ENCODE peak calls at places on chromosomes 1 and 21, in ten cellular contexts. S is small intestine; J is BE2C; F is aorta; U is pancreas; X is left lung; V is PC-9; W is GM23248; Y is esophagus squamous epithelium; D is naive thymus-derived CD4-positive, alpha-beta T cell. T is an unnamed sample.

GRCh38 chr1:55049914-55050278 is 10.5 kb downstream of the PCSK9 start:
- DNase-seq in W (no peak), S (peak; percentile 8), Y (no peak), X (no peak), J (peak; percentile 62), F (no peak), V (no peak), U (no peak), D (no peak), T (no peak)

GRCh38 chr1:29934255-29934654 is 697.9 kb downstream of the PTPRU start:
- DNase-seq in D (no peak), F (no peak), Y (no peak), S (no peak), U (no peak), J (no peak), W (no peak), X (no peak), V (no peak), T (no peak)

GRCh38 chr1:53557369-53557768 is 98.2 kb downstream of the DMRTB1 start:
- DNase-seq in W (no peak), X (no peak), D (no peak), F (peak; percentile 30), S (no peak), J (no peak), Y (no peak), U (no peak), V (no peak), T (no peak)

GRCh38 chr1:10724511-10724910 is 71.9 kb downstream of the CASZ1 start:
- DNase-seq in V (no peak), Y (no peak), D (no peak), S (no peak), U (no peak), W (no peak), J (no peak), F (no peak), X (no peak), T (no peak)

GRCh38 chr1:74673351-74674111 is at the start of gene ERICH3:
- DNase-seq in F (no peak), Y (no peak), X (peak; percentile 44), D (no peak), V (no peak), W (peak; percentile 21), J (no peak), S (no peak), U (no peak), T (no peak)

GRCh38 chr1:101276818-101277217 is 40.0 kb downstream of the S1PR1 start:
- DNase-seq in V (no peak), D (no peak), F (no peak), X (no peak), J (no peak), U (no peak), Y (no peak), S (no peak), W (no peak), T (no peak)

GRCh38 chr1:5993553-5994510 is 1.6 kb upstream of the NPHP4 start:
- DNase-seq in U (no peak), Y (no peak), D (no peak), J (no peak), X (peak; percentile 81), S (no peak), F (peak; percentile 47), W (no peak), V (no peak), T (no peak)

GRCh38 chr21:15064576-15065380 is at the start of gene NRIP1:
- DNase-seq in Y (peak; percentile 49), D (peak; percentile 86), F (peak; percentile 96), U (peak; percentile 93), X (peak; percentile 98), J (peak; percentile 91), S (peak; percentile 91), V (peak; percentile 84), W (peak; percentile 96), T (no peak)

GRCh38 chr1:24925082-24925779 is 4.8 kb downstream of the RUNX3 start:
- DNase-seq in X (no peak), S (peak; percentile 40), Y (no peak), D (peak; percentile 73), V (no peak), J (no peak), F (no peak), U (no peak), W (no peak), T (no peak)

GRCh38 chr21:42486551-42486950 is 9.5 kb downstream of the RSPH1 start:
- DNase-seq in W (no peak), F (no peak), U (no peak), J (no peak), V (no peak), Y (no peak), D (no peak), S (no peak), X (no peak), T (no peak)

GRCh38 chr21:45464309-45464708 is 59.3 kb downstream of the COL18A1 start:
- DNase-seq in X (peak; percentile 31), D (no peak), Y (no peak), U (no peak), J (no peak), V (no peak), W (no peak), S (no peak), F (peak; percentile 10), T (no peak)

GRCh38 chr1:172821609-172822274 is 162.8 kb downstream of the FASLG start:
- DNase-seq in X (no peak), U (no peak), S (no peak), W (peak; percentile 65), V (no peak), F (no peak), J (peak; percentile 80), Y (no peak), D (no peak), T (no peak)

GRCh38 chr1:104291156-104291555 is 541.5 kb downstream of the AMY1C start:
- DNase-seq in Y (no peak), J (no peak), S (no peak), F (no peak), W (no peak), X (no peak), U (no peak), V (no peak), D (no peak), T (no peak)

GRCh38 chr1:20227704-20228103 is 41.4 kb upstream of the PLA2G2C start:
- DNase-seq in Y (no peak), V (no peak), F (no peak), S (no peak), J (no peak), W (no peak), D (no peak), X (no peak), U (no peak), T (no peak)

GRCh38 chr1:119136401-119136800 is 4.1 kb downstream of the WARS2 start:
- DNase-seq in D (no peak), V (no peak), J (no peak), S (no peak), W (peak; percentile 84), F (no peak), Y (no peak), U (no peak), X (no peak), T (no peak)

GRCh38 chr21:34524671-34525601 is 12.9 kb upstream of the KCNE1 start:
- DNase-seq in F (no peak), X (no peak), U (no peak), Y (no peak), W (peak; percentile 83), S (no peak), V (no peak), J (no peak), D (no peak), T (no peak)
- H3K4me1 ChIP-seq in F (no peaks in the 10 kb centered on the region), X (peaks cover 79% of the 10 kb centered on the region), U (peaks cover 27% of the 10 kb centered on the region), Y (peaks cover 36% of the 10 kb centered on the region), W (peaks cover 29% of the 10 kb centered on the region), S (peaks cover 10% of the 10 kb centered on the region), V (peaks cover 23% of the 10 kb centered on the region), J (no peaks in the 10 kb centered on the region), D (no peaks in the 10 kb centered on the region), T (peaks cover 14% of the 10 kb centered on the region)

GRCh38 chr1:223775711-223776074 is 63.4 kb downstream of the CAPN2 start:
- DNase-seq in X (no peak), W (no peak), J (no peak), U (no peak), D (no peak), V (no peak), F (no peak), S (no peak), Y (no peak), T (no peak)
- H3K4me1 ChIP-seq in X (peaks cover 38% of the 10 kb centered on the region), W (peaks cover 51% of the 10 kb centered on the region), J (no peaks in the 10 kb centered on the region), U (no peaks in the 10 kb centered on the region), D (no peaks in the 10 kb centered on the region), V (peaks cover 67% of the 10 kb centered on the region), F (no peaks in the 10 kb centered on the region), S (peaks cover 3% of the 10 kb centered on the region), Y (peaks cover 12% of the 10 kb centered on the region), T (peaks cover 51% of the 10 kb centered on the region)

GRCh38 chr1:8318436-8318835 is 522 bp downstream of the SLC45A1 start:
- DNase-seq in U (no peak), W (peak; percentile 20), Y (no peak), V (no peak), F (no peak), J (no peak), D (no peak), X (no peak), S (no peak), T (no peak)

GRCh38 chr1:8321612-8322011 is 3.7 kb downstream of the SLC45A1 start:
- DNase-seq in J (no peak), D (no peak), S (no peak), U (no peak), Y (no peak), V (no peak), W (no peak), X (no peak), F (no peak), T (no peak)

GRCh38 chr1:8315573-8316475 is 2.1 kb upstream of the SLC45A1 start:
- DNase-seq in V (no peak), D (no peak), Y (no peak), F (no peak), X (no peak), W (peak; percentile 20), U (no peak), S (peak; percentile 59), J (no peak), T (no peak)

GRCh38 chr1:8314346-8315280 is 3.3 kb upstream of the SLC45A1 start:
- DNase-seq in F (peak; percentile 83), U (peak; percentile 89), X (peak; percentile 83), D (peak; percentile 49), Y (no peak), W (peak; percentile 87), J (peak; percentile 62), V (peak; percentile 82), S (peak; percentile 89), T (no peak)

GRCh38 chr1:8317647-8318360 is at the start of gene SLC45A1:
- DNase-seq in Y (no peak), D (peak; percentile 76), X (peak; percentile 95), F (peak; percentile 85), S (peak; percentile 62), J (peak; percentile 69), V (peak; percentile 29), U (peak; percentile 45), W (peak; percentile 89), T (no peak)
- H3K4me1 ChIP-seq in Y (peaks cover 14% of the 10 kb centered on the region), D (peaks cover 11% of the 10 kb centered on the region), X (peaks cover 33% of the 10 kb centered on the region), F (no peaks in the 10 kb centered on the region), S (no peaks in the 10 kb centered on the region), J (no peaks in the 10 kb centered on the region), V (peaks cover 11% of the 10 kb centered on the region), U (peaks cover 13% of the 10 kb centered on the region), W (no peaks in the 10 kb centered on the region), T (no peaks in the 10 kb centered on the region)

DNA sequence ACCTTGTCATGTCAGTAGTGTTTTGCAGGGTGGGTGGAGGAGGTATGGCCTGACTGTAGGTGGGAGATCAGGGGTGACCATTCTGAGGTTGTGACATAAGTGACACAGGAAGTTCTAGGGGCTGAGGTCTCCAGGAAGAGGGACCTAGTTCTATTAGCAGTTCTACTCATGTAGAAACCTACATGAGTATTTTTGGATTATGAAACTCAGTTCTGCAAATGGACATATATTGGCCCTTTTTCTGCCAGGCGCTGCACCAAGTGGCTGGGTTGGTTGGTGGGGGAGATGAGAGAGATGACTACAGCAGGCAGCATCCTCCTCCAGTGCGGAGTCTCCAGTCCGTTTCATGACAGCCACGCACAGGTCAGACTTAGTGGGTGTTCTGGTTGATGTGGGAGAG is 54.0 kb downstream of the PRDM2 start:
- DNase-seq in J (no peak), V (no peak), S (no peak), X (no peak), U (no peak), Y (no peak), F (no peak), D (no peak), W (no peak), T (no peak)
- H3K4me1 ChIP-seq in J (no peaks in the 10 kb centered on the region), V (peaks cover 42% of the 10 kb centered on the region), S (peaks cover 11% of the 10 kb centered on the region), X (peaks cover 86% of the 10 kb centered on the region), U (peaks cover 17% of the 10 kb centered on the region), Y (peaks cover 63% of the 10 kb centered on the region), F (peaks cover 10% of the 10 kb centered on the region), D (peaks cover 66% of the 10 kb centered on the region), W (peaks cover 56% of the 10 kb centered on the region), T (peaks cover 47% of the 10 kb centered on the region)